ENCODE peak calls at places on chromosomes 1 and 21, in five cellular contexts. D is right cardiac atrium, L is pancreas, G is coronary artery, Z is cardiac muscle cell. R is an unnamed sample.

GRCh38 chr1:95701450-95702173 is 467.6 kb downstream of the RWDD3 start:
- DNase-seq in G (no peak), Z (no peak), D (no peak), L (no peak), R (no peak)

GRCh38 chr1:160271025-160271424 is 8.7 kb upstream of the DCAF8 start:
- DNase-seq in D (no peak), L (no peak), Z (no peak), G (no peak), R (no peak)

GRCh38 chr1:221099747-221100146 is 220.5 kb downstream of the HLX start:
- DNase-seq in D (no peak), G (no peak), L (no peak), Z (no peak), R (no peak)

GRCh38 chr1:107941123-107941522 is 23.9 kb downstream of the VAV3 start:
- DNase-seq in D (no peak), L (no peak), G (no peak), Z (no peak), R (no peak)

GRCh38 chr1:38308780-38309179 is 262.2 kb upstream of the POU3F1 start:
- DNase-seq in Z (peak; percentile 2), G (no peak), L (no peak), D (no peak), R (no peak)

GRCh38 chr21:36688324-36688723 is 10.6 kb upstream of the SIM2 start:
- DNase-seq in Z (no peak), D (no peak), L (no peak), G (no peak), R (no peak)

GRCh38 chr1:77416692-77417450 is 135.1 kb downstream of the AK5 start:
- DNase-seq in Z (no peak), G (no peak), D (no peak), L (no peak), R (no peak)

GRCh38 chr1:5890346-5891106 is 101.7 kb downstream of the NPHP4 start:
- DNase-seq in Z (no peak), D (no peak), G (no peak), L (no peak), R (no peak)

GRCh38 chr1:175889848-175890247 is 146.5 kb upstream of the TNR start:
- DNase-seq in L (no peak), D (no peak), G (no peak), Z (no peak), R (no peak)

GRCh38 chr1:19059773-19060172 is 103.3 kb upstream of the IFFO2 start:
- DNase-seq in L (no peak), G (no peak), D (no peak), Z (no peak), R (no peak)

GRCh38 chr21:32653326-32653901 is 41.2 kb upstream of the CFAP298 start:
- DNase-seq in D (no peak), L (peak; percentile 6), G (no peak), Z (peak; percentile 39), R (no peak)

GRCh38 chr1:184002071-184002470 is 35.5 kb downstream of the COLGALT2 start:
- DNase-seq in D (peak; percentile 25), G (no peak), Z (no peak), L (peak; percentile 59), R (no peak)

GRCh38 chr1:166944186-166944967 is 31.0 kb downstream of the ILDR2 start:
- DNase-seq in G (no peak), D (no peak), L (no peak), Z (no peak), R (no peak)

GRCh38 chr1:87044840-87045239 is 130.4 kb downstream of the HS2ST1 start:
- DNase-seq in Z (no peak), G (no peak), D (no peak), L (no peak), R (no peak)

GRCh38 chr1:203175237-203176181 is at the start of gene MYBPH:
- DNase-seq in L (no peak), G (no peak), Z (no peak), D (no peak), R (no peak)

GRCh38 chr1:6123083-6123482 is 57.0 kb downstream of the CHD5 start:
- DNase-seq in Z (no peak), G (no peak), L (no peak), D (no peak), R (no peak)

GRCh38 chr1:244011796-244012195 is 39.3 kb upstream of the ZBTB18 start:
- DNase-seq in Z (no peak), G (no peak), L (no peak), D (no peak), R (no peak)

GRCh38 chr1:236774926-236775325 is 20.2 kb upstream of the MTR start:
- DNase-seq in L (no peak), D (no peak), Z (peak; percentile 38), G (no peak), R (no peak)

GRCh38 chr1:13950637-13951036 is 250.6 kb downstream of the PRDM2 start:
- DNase-seq in D (no peak), L (no peak), Z (peak; percentile 6), G (no peak), R (no peak)

GRCh38 chr21:36690637-36691538 is 8.0 kb upstream of the SIM2 start:
- DNase-seq in L (no peak), D (no peak), Z (no peak), G (no peak), R (no peak)

GRCh38 chr1:33195560-33195959 is 13.7 kb upstream of the TRIM62 start:
- DNase-seq in Z (no peak), G (no peak), L (no peak), D (no peak), R (no peak)

GRCh38 chr21:45551316-45551715 is 9.1 kb upstream of the SLC19A1 start:
- DNase-seq in D (no peak), G (no peak), L (no peak), Z (no peak), R (no peak)

GRCh38 chr21:39891111-39891510 is 23.9 kb downstream of the PCP4 start:
- DNase-seq in L (no peak), D (no peak), G (no peak), Z (no peak), R (no peak)

GRCh38 chr1:178509608-178510007 is 3.3 kb upstream of the TEX35 start:
- DNase-seq in G (no peak), L (no peak), Z (no peak), D (peak; percentile 43), R (no peak)

DNA sequence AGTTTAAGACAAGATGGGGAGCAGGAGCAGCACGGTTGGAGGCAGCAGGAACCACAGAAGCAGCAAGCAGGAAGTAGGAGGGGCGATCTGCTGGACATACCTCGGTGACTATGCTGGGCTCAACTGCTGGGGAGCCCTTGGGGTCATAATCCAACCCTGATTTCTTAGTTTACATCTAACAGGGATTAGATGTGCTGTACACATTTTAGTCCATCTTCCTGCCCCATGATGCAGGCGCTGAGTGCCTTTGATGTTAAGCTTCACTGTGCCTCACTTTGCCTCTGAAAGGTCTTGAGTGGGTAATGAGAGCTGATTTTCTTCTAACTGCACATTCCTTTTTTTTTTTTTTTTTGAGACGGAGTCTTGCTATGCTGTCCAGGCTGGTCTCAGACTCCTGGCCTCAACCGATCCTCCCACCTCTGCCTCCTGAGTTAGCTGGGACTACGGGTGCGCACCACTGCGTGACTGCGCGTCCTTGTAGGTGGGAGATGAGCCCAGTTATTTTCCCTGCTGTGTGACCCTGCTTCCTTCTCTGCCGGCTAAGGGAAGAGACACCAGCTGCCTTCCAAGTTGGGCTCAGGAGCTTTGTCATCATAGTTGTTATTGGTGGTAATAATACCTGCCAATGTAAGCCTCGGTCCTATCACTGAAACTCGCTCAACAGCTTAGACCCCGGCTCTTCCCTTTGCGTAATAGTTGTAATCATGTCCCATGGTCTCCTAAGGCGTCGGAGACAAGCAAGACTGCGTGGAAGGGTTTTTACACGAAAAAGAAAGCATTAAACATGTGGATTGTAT is 1.1 kb upstream of the RCAN3 start:
- DNase-seq in L (peak; percentile 19), D (no peak), G (no peak), Z (no peak), R (no peak)
- H3K4me3 ChIP-seq in L (peak overlapping the region; percentile 71), D (peak overlapping the region; percentile 93), G (peak overlapping the region; percentile 79), Z (peak overlapping the region; percentile 50), R (peak overlapping the region; percentile 49)

GRCh38 chr21:37695111-37695510 is 221.1 kb downstream of the KCNJ6 start:
- DNase-seq in G (no peak), L (no peak), Z (no peak), D (no peak), R (no peak)

GRCh38 chr21:37700641-37701202 is 215.5 kb downstream of the KCNJ6 start:
- DNase-seq in Z (peak; percentile 73), G (no peak), D (peak; percentile 36), L (peak; percentile 56), R (no peak)

GRCh38 chr21:37702241-37702640 is 214.0 kb downstream of the KCNJ6 start:
- DNase-seq in L (no peak), G (no peak), D (no peak), Z (no peak), R (no peak)

GRCh38 chr21:37696936-37697335 is 219.3 kb downstream of the KCNJ6 start:
- DNase-seq in G (no peak), D (no peak), Z (no peak), L (no peak), R (no peak)

DNA sequence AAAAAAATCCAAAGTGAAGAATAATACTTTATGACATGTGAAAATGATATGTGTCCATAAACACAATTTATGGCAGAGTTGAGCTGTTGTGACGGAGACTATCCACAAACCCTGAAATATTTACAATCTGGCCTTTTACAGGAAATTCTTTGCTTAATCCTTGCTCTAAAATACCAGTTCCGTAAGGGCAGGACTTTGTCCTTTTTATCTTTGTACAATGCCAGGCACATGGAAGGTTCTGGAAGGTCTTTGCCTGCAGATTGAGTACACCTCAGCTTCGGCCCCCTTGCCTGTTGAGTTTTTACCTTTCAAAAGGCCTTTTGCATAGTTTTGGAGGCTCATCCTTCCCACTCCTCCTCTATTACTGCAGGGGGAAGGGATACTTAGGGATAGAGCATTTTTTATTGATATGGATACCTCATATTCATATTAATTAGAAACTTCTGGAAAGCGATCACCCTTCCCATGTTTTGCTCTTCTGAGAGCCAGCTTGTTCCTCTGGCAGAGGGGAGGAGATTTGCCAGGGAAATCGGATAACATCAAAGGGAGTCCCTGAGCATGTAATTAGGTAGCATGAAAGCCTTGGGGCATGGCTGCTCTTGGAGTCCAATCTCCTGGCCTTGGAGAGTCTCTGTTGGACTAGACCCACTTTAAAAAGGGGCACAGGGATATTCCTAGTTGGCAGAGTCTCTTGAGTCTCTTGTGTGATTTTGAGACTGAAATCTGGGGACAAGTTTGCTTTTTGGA is 217.1 kb downstream of the KCNJ6 start:
- DNase-seq in L (no peak), G (no peak), D (no peak), Z (no peak), R (no peak)
- H3K27ac ChIP-seq in L (no peak overlapping the region), G (no peak overlapping the region), D (no peak overlapping the region), Z (no peak overlapping the region), R (no peak overlapping the region)

DNA sequence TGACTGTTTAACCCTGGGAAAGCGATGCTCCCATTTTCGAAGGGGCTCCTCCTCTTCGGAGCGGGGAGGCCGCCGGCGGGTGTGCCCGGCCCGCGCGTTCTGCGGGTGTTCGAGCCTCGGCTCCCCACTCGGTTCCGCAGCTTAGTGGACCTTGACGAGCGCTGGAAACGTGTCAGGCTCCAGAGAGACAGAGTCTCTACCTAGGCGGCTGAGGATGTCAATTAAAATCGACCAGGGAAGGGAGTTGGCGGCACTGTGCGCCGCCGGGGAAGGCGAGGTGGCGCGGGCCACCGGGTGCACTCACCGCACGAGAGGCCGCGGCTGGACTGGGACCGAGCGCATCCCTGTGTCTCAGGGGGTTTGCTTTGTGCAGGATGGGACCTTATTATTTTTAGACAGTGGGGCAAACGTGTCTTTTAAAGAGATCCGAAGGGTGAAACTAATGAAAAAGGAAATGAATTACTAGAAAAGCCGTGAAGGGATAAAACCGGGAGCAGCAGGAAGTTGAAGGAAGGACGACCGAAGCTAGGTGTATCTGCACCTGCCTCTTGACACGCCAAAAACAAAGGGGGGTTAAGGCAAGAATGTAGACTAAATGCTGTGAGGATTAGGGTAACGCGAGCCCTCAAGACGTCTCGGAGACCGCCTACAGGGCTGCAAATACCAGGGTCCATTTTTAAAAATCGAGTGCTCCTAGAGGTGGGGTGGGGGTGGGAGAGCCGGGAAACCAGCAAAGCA is 5.6 kb downstream of the LHX4 start:
- DNase-seq in L (no peak), D (no peak), Z (no peak), G (no peak), R (no peak)
- H3K4me3 ChIP-seq in L (no peak overlapping the region), D (no peak overlapping the region), Z (no peak overlapping the region), G (peak overlapping the region; percentile 58), R (no peak overlapping the region)

GRCh38 chr1:231507476-231508355 is 20.8 kb upstream of the TSNAX start:
- DNase-seq in G (no peak), L (no peak), Z (no peak), D (no peak), R (no peak)
- H3K27ac ChIP-seq in G (no peak overlapping the region), L (no peak overlapping the region), Z (peak overlapping the region; percentile 13), D (no peak overlapping the region), R (no peak overlapping the region)

R was measured in uterus.